ENCODE peak calls at places on chromosomes 3 and 15, in ten cellular contexts. Z, V, J, F, M, K, Y, N, X and W are unnamed samples.
A peak's percentile ranks its signal among the peaks of the same experiment; 100 is the strongest.

GRCh38 chr3:108493862-108494261 is 16.5 kb downstream of the MYH15 start:
- DNase-seq in Z (no peak), V (no peak), J (no peak), F (no peak), M (no peak), K (no peak), Y (peak; percentile 11), N (no peak), X (no peak), W (no peak)

GRCh38 chr3:72666444-72666755 is 181.8 kb downstream of the SHQ1 start:
- DNase-seq in Z (no peak), V (no peak), J (no peak), F (no peak), M (no peak), K (no peak), Y (no peak), N (no peak), X (no peak), W (no peak)

GRCh38 chr3:114527036-114527644 is 233.3 kb downstream of the TIGIT start:
- DNase-seq in Z (no peak), V (no peak), J (peak; percentile 59), F (no peak), M (peak; percentile 22), K (no peak), Y (peak; percentile 14), N (no peak), X (peak; percentile 34), W (no peak)

GRCh38 chr15:43799209-43799944 is 643 bp downstream of the SERINC4 start:
- DNase-seq in Z (no peak), V (no peak), J (no peak), F (no peak), M (no peak), K (no peak), Y (no peak), N (no peak), X (peak; percentile 5), W (no peak)

GRCh38 chr3:49389297-49389696 is 22.5 kb downstream of the RHOA start:
- DNase-seq in Z (no peak), V (no peak), J (no peak), F (no peak), M (no peak), K (no peak), Y (no peak), N (no peak), X (no peak), W (no peak)

GRCh38 chr15:71396536-71397125 is 281.4 kb downstream of the THSD4 start:
- DNase-seq in Z (no peak), V (no peak), J (no peak), F (no peak), M (no peak), K (no peak), Y (no peak), N (no peak), X (no peak), W (no peak)

GRCh38 chr3:51538459-51539290 is at the start of gene RAD54L2:
- DNase-seq in Z (peak; percentile 72), V (peak; percentile 82), J (peak; percentile 84), F (peak; percentile 64), M (peak; percentile 58), K (peak; percentile 87), Y (peak; percentile 71), N (peak; percentile 75), X (peak; percentile 88), W (peak; percentile 88)

GRCh38 chr3:99962703-99963102 is 145.0 kb downstream of the CMSS1 start:
- DNase-seq in Z (no peak), V (no peak), J (peak; percentile 89), F (no peak), M (no peak), K (no peak), Y (peak; percentile 68), N (no peak), X (no peak), W (no peak)

GRCh38 chr3:121998588-121999473 is 23.2 kb downstream of the ILDR1 start:
- DNase-seq in Z (no peak), V (no peak), J (no peak), F (no peak), M (peak; percentile 75), K (no peak), Y (no peak), N (no peak), X (peak; percentile 17), W (no peak)

GRCh38 chr3:9951962-9952805 is at the start of gene PRRT3:
- DNase-seq in Z (peak; percentile 68), V (peak; percentile 59), J (no peak), F (peak; percentile 28), M (peak; percentile 49), K (no peak), Y (no peak), N (peak; percentile 37), X (peak; percentile 32), W (peak; percentile 63)

GRCh38 chr3:10503217-10503796 is 2.1 kb downstream of the ATP2B2 start:
- DNase-seq in Z (no peak), V (no peak), J (no peak), F (no peak), M (no peak), K (no peak), Y (no peak), N (no peak), X (no peak), W (no peak)

GRCh38 chr15:75209289-75209676 is 7.6 kb downstream of the C15orf39 start:
- DNase-seq in Z (no peak), V (no peak), J (no peak), F (no peak), M (no peak), K (no peak), Y (no peak), N (no peak), X (no peak), W (no peak)

GRCh38 chr3:57673158-57673557 is 19.7 kb downstream of the DENND6A start:
- DNase-seq in Z (no peak), V (no peak), J (no peak), F (no peak), M (peak; percentile 52), K (no peak), Y (no peak), N (no peak), X (no peak), W (no peak)

GRCh38 chr3:88019024-88019423 is 39.8 kb downstream of the CGGBP1 start:
- DNase-seq in Z (peak; percentile 56), V (peak; percentile 90), J (no peak), F (no peak), M (no peak), K (no peak), Y (no peak), N (no peak), X (no peak), W (no peak)

GRCh38 chr15:43370310-43370974 is 401 bp downstream of the ZSCAN29 start:
- DNase-seq in Z (no peak), V (no peak), J (peak; percentile 8), F (peak; percentile 19), M (no peak), K (no peak), Y (peak; percentile 13), N (no peak), X (peak; percentile 27), W (no peak)

GRCh38 chr3:195356151-195357086 is 85.5 kb upstream of the XXYLT1 start:
- DNase-seq in Z (no peak), V (no peak), J (no peak), F (no peak), M (no peak), K (peak; percentile 70), Y (no peak), N (no peak), X (no peak), W (no peak)

GRCh38 chr15:72169921-72170611 is 27.5 kb downstream of the GRAMD2A start:
- DNase-seq in Z (no peak), V (no peak), J (no peak), F (no peak), M (no peak), K (no peak), Y (no peak), N (no peak), X (no peak), W (no peak)

GRCh38 chr15:28955160-28955502 is 69.4 kb downstream of the APBA2 start:
- DNase-seq in Z (peak; percentile 17), V (peak; percentile 86), J (peak; percentile 70), F (peak; percentile 14), M (peak; percentile 59), K (no peak), Y (no peak), N (no peak), X (peak; percentile 17), W (no peak)

GRCh38 chr15:60918234-60918964 is 310.7 kb downstream of the RORA start:
- DNase-seq in Z (no peak), V (no peak), J (no peak), F (no peak), M (no peak), K (no peak), Y (no peak), N (no peak), X (no peak), W (no peak)

GRCh38 chr15:58549013-58549779 is 117.4 kb downstream of the LIPC start:
- DNase-seq in Z (no peak), V (no peak), J (no peak), F (no peak), M (no peak), K (no peak), Y (peak; percentile 22), N (no peak), X (no peak), W (no peak)

GRCh38 chr3:6260551-6261191 is 600.2 kb upstream of the GRM7 start:
- DNase-seq in Z (no peak), V (peak; percentile 36), J (no peak), F (no peak), M (no peak), K (no peak), Y (no peak), N (no peak), X (no peak), W (no peak)

GRCh38 chr3:129461461-129462146 is 21.6 kb downstream of the IFT122 start:
- DNase-seq in Z (no peak), V (no peak), J (peak; percentile 51), F (no peak), M (no peak), K (no peak), Y (peak; percentile 17), N (no peak), X (no peak), W (no peak)

GRCh38 chr3:132343018-132343612 is 25.9 kb downstream of the ACP3 start:
- DNase-seq in Z (peak; percentile 30), V (peak; percentile 62), J (peak; percentile 62), F (peak; percentile 59), M (peak; percentile 88), K (no peak), Y (peak; percentile 52), N (no peak), X (peak; percentile 63), W (no peak)

GRCh38 chr3:111769965-111770364 is 89.1 kb upstream of the PHLDB2 start:
- DNase-seq in Z (no peak), V (no peak), J (no peak), F (no peak), M (no peak), K (no peak), Y (no peak), N (no peak), X (no peak), W (no peak)

GRCh38 chr3:11917051-11917450 is 70.4 kb upstream of the TAMM41 start:
- DNase-seq in Z (no peak), V (no peak), J (no peak), F (no peak), M (no peak), K (no peak), Y (no peak), N (no peak), X (no peak), W (no peak)

GRCh38 chr3:14798231-14798630 is 20.5 kb upstream of the FGD5 start:
- DNase-seq in Z (no peak), V (no peak), J (no peak), F (no peak), M (no peak), K (no peak), Y (no peak), N (no peak), X (no peak), W (no peak)

GRCh38 chr3:51686512-51687215 is 15.6 kb downstream of the TEX264 start:
- DNase-seq in Z (peak; percentile 93), V (peak; percentile 82), J (no peak), F (no peak), M (peak; percentile 87), K (no peak), Y (no peak), N (peak; percentile 69), X (peak; percentile 71), W (peak; percentile 72)

GRCh38 chr3:97719156-97719821 is 45.3 kb upstream of the ARL6 start:
- DNase-seq in Z (peak; percentile 70), V (peak; percentile 79), J (peak; percentile 56), F (peak; percentile 74), M (peak; percentile 68), K (peak; percentile 69), Y (peak; percentile 39), N (peak; percentile 45), X (peak; percentile 65), W (peak; percentile 58)